ENCODE peak calls at places on chromosomes 11 and 22, in five cellular contexts. N is K562, Y is A549, X is WTC11, O is HepG2. C is an unnamed sample.

GRCh38 chr22:49880281-49880680 is 26.6 kb downstream of the ZBED4 start:
- DNase-seq in N (no peak), O (no peak), Y (no peak), X (peak; percentile 29), C (no peak)

GRCh38 chr11:110472858-110473257 is 43.1 kb downstream of the FDX1 start:
- DNase-seq in X (no peak), O (no peak), N (no peak), Y (no peak), C (no peak)

GRCh38 chr11:75597636-75598035 is 35.6 kb downstream of the SERPINH1 start:
- DNase-seq in N (peak; percentile 64), O (peak; percentile 36), Y (peak; percentile 48), X (peak; percentile 61), C (no peak)

GRCh38 chr11:20367313-20367948 is 3.9 kb downstream of the HTATIP2 start:
- DNase-seq in X (no peak), Y (peak; percentile 70), N (peak; percentile 80), O (peak; percentile 24), C (no peak)

GRCh38 chr11:28476053-28476452 is 367.9 kb downstream of the METTL15 start:
- DNase-seq in Y (no peak), N (no peak), O (no peak), X (no peak), C (no peak)

GRCh38 chr11:71381781-71382505 is 66.2 kb downstream of the DHCR7 start:
- DNase-seq in O (no peak), X (no peak), Y (no peak), N (no peak), C (no peak)

GRCh38 chr22:37229805-37230672 is 14.0 kb downstream of the RAC2 start:
- DNase-seq in X (no peak), Y (no peak), O (no peak), N (peak; percentile 82), C (no peak)

GRCh38 chr22:31308181-31308580 is 15.9 kb upstream of the PIK3IP1 start:
- DNase-seq in Y (no peak), O (no peak), X (no peak), N (no peak), C (no peak)

GRCh38 chr11:27485930-27486773 is 13.6 kb upstream of the LGR4 start:
- DNase-seq in X (no peak), O (peak; percentile 54), N (peak; percentile 45), Y (peak; percentile 71), C (no peak)

GRCh38 chr22:37518509-37519267 is 527 bp downstream of the CARD10 start:
- DNase-seq in Y (no peak), X (peak; percentile 46), N (peak; percentile 26), O (no peak), C (no peak)

GRCh38 chr22:41504397-41504796 is 35.5 kb downstream of the ACO2 start:
- DNase-seq in N (no peak), Y (no peak), O (no peak), X (no peak), C (no peak)

GRCh38 chr22:39710380-39711117 is 140.0 kb downstream of the CACNA1I start:
- DNase-seq in Y (no peak), X (no peak), O (no peak), N (no peak), C (no peak)

GRCh38 chr11:116534270-116534975 is 238.4 kb downstream of the BUD13 start:
- DNase-seq in N (no peak), X (no peak), Y (no peak), O (no peak), C (no peak)

GRCh38 chr11:34792814-34793241 is 123.4 kb downstream of the APIP start:
- DNase-seq in O (peak; percentile 12), Y (no peak), N (no peak), X (no peak), C (no peak)

GRCh38 chr11:41382927-41383326 is 76.5 kb downstream of the LRRC4C start:
- DNase-seq in O (no peak), N (no peak), Y (no peak), X (no peak), C (no peak)

GRCh38 chr22:28116261-28116673 is 197.2 kb upstream of the PITPNB start:
- DNase-seq in N (no peak), X (no peak), Y (peak; percentile 19), O (no peak), C (no peak)

GRCh38 chr11:4184163-4184916 is 89.7 kb downstream of the RRM1 start:
- DNase-seq in X (no peak), Y (no peak), N (no peak), O (no peak), C (no peak)

GRCh38 chr11:76025068-76025467 is 181.2 kb downstream of the WNT11 start:
- DNase-seq in Y (no peak), X (no peak), N (no peak), O (no peak), C (no peak)

GRCh38 chr11:67615455-67616430 is 9.0 kb downstream of the NDUFV1 start:
- DNase-seq in O (peak; percentile 35), Y (peak; percentile 55), N (peak; percentile 48), X (peak; percentile 81), C (no peak)
- TF ChIP-seq JUN in O (no peak), Y (no peak), N (no peak), X (no peak), C (no peak)

GRCh38 chr11:74463216-74463615 is 4.1 kb downstream of the KCNE3 start:
- DNase-seq in N (no peak), O (no peak), X (no peak), Y (no peak), C (no peak)
- TF ChIP-seq USF2 in N (no peak), O (no peak), X (no peak), Y (no peak), C (no peak)

GRCh38 chr11:392102-392777 is 1.8 kb upstream of the PKP3 start:
- DNase-seq in O (no peak), Y (no peak), X (no peak), N (no peak), C (no peak)
- TF ChIP-seq JUN in O (no peak), Y (no peak), X (no peak), N (no peak), C (no peak)

GRCh38 chr22:46484156-46484860 is 53.1 kb downstream of the CELSR1 start:
- DNase-seq in N (no peak), X (no peak), Y (peak; percentile 47), O (no peak), C (no peak)
- TF ChIP-seq USF2 in N (no peak), X (no peak), Y (no peak), O (no peak), C (no peak)

GRCh38 chr11:12044799-12045198 is 36.4 kb upstream of the DKK3 start:
- DNase-seq in O (no peak), X (no peak), Y (no peak), N (no peak), C (no peak)
- TF ChIP-seq JUN in O (no peak), X (no peak), Y (no peak), N (no peak), C (no peak)

GRCh38 chr11:83241291-83241946 is 44.7 kb downstream of the CCDC90B start:
- DNase-seq in N (peak; percentile 49), Y (peak; percentile 76), X (peak; percentile 45), O (peak; percentile 63), C (peak; percentile 50)
- TF ChIP-seq USF2 in N (no peak), Y (no peak), X (no peak), O (no peak), C (no peak)

GRCh38 chr11:68296344-68297051 is 15.9 kb upstream of the LRP5 start:
- DNase-seq in Y (no peak), N (no peak), O (no peak), X (no peak), C (no peak)

GRCh38 chr11:68295940-68296339 is 16.5 kb upstream of the LRP5 start:
- DNase-seq in Y (no peak), N (no peak), O (no peak), X (no peak), C (no peak)

GRCh38 chr11:68297812-68298658 is 14.4 kb upstream of the LRP5 start:
- DNase-seq in X (peak; percentile 87), O (peak; percentile 98), Y (peak; percentile 81), N (peak; percentile 88), C (peak; percentile 96)

GRCh38 chr11:68297494-68297811 is 14.9 kb upstream of the LRP5 start:
- DNase-seq in X (no peak), Y (no peak), O (no peak), N (no peak), C (no peak)

GRCh38 chr11:68297052-68297378 is 15.4 kb upstream of the LRP5 start:
- DNase-seq in O (no peak), Y (no peak), N (no peak), X (no peak), C (no peak)
- TF ChIP-seq JUN in O (no peak), Y (no peak), N (no peak), X (no peak), C (no peak)

DNA sequence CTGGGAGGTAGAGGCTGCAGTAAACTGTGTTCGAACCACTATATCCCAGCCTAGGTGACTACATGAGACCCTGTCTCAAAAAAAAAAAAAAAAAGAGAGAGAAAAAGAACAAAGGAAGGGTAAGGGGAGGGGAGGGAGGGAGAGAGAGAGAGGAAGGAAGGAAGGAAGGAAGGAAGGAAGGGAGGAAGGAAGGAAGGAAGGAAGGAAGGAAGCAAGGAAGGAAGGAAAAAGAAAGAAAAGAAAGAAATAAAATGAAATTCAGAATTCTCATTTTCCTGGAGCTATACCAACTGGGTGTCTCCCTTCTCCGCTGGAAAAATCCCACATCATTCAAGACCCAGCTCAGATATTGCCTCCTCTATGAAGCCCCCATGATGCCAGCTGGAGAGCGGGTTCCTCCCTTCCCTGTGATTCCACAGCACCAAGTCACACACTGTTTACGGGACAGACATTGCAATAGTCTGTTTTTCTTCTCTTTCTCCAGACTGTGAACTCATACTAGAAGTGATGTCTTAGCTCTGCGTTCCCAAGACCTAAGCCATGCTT is 3.0 kb upstream of the PPFIA1 start:
- DNase-seq in X (no peak), Y (no peak), O (no peak), N (no peak), C (no peak)
- TF ChIP-seq USF2 in X (no peak), Y (no peak), O (no peak), N (no peak), C (no peak)

GRCh38 chr11:44338721-44339529 is 29.0 kb upstream of the ALX4 start:
- DNase-seq in Y (no peak), X (no peak), O (no peak), N (no peak), C (no peak)
- TF ChIP-seq JUN in Y (no peak), X (no peak), O (no peak), N (no peak), C (no peak)

C was measured in H1.